ENCODE peak calls at places on chromosomes 3 and 15, in four cellular contexts. X is HTR-8/SVneo; L is stimulated activated CD8-positive, alpha-beta memory T cell treated with anti-CD3 and anti-CD28 coated beads, Interleukin-4, amount 100 ng/mL, for 4 hours; C is NCI-H1105 treated with DMSO at 0.1 percent for 48 hours. F is an unnamed sample.

GRCh38 chr3:171809513-171810277 is 588 bp downstream of the PLD1 start:
- DNase-seq in L (no peak), C (peak), X (peak), F (peak)

GRCh38 chr3:425094-425493 is 228.5 kb downstream of the CHL1 start:
- DNase-seq in X (no peak), L (no peak), C (no peak), F (no peak)

GRCh38 chr15:58532126-58532525 is 100.3 kb downstream of the LIPC start:
- DNase-seq in C (no peak), L (no peak), X (no peak), F (no peak)

GRCh38 chr3:41715376-41715775 is 246.5 kb downstream of the ULK4 start:
- DNase-seq in X (no peak), C (no peak), L (no peak), F (no peak)

GRCh38 chr3:99965077-99965476 is 147.4 kb downstream of the CMSS1 start:
- DNase-seq in X (no peak), L (no peak), C (no peak), F (peak)

GRCh38 chr3:194464692-194465091 is 22.1 kb downstream of the ATP13A3 start:
- DNase-seq in L (no peak), C (no peak), X (no peak), F (no peak)

GRCh38 chr3:98655666-98656065 is 62.3 kb upstream of the CPOX start:
- DNase-seq in C (no peak), L (no peak), X (no peak), F (peak)

GRCh38 chr3:149197669-149198068 is 24.0 kb downstream of the CP start:
- DNase-seq in C (no peak), L (no peak), X (no peak), F (peak)

GRCh38 chr15:61103026-61103425 is 126.1 kb downstream of the RORA start:
- DNase-seq in X (no peak), L (no peak), C (no peak), F (no peak)

GRCh38 chr3:55059027-55059629 is 131.3 kb upstream of the LRTM1 start:
- DNase-seq in C (no peak), L (no peak), X (peak), F (no peak)

GRCh38 chr15:95134306-95135100 is 903.1 kb downstream of the MCTP2 start:
- DNase-seq in C (no peak), X (no peak), L (no peak), F (no peak)

GRCh38 chr15:82228750-82229149 is 33.8 kb downstream of the EFL1 start:
- DNase-seq in C (no peak), X (no peak), L (no peak), F (no peak)

GRCh38 chr15:45702041-45702440 is 67.2 kb downstream of the SQOR start:
- DNase-seq in C (no peak), L (no peak), X (no peak), F (no peak)

GRCh38 chr3:132006605-132007204 is 28.1 kb downstream of the CPNE4 start:
- DNase-seq in L (no peak), C (no peak), X (no peak), F (peak)

GRCh38 chr15:98906712-98907083 is 100.9 kb downstream of the PGPEP1L start:
- DNase-seq in L (no peak), X (no peak), C (no peak), F (no peak)

GRCh38 chr3:52372822-52373504 is 56.8 kb downstream of the DNAH1 start:
- DNase-seq in L (no peak), C (no peak), X (no peak), F (no peak)

GRCh38 chr3:60096403-60096802 is 1046.6 kb upstream of the CFAP20DC start:
- DNase-seq in L (no peak), X (no peak), C (no peak), F (no peak)

GRCh38 chr3:187706966-187707365 is 4.6 kb upstream of the RTP2 start:
- DNase-seq in X (no peak), C (no peak), L (no peak), F (no peak)

GRCh38 chr3:159844801-159845261 is 143.8 kb upstream of the IL12A start:
- DNase-seq in X (no peak), C (no peak), L (no peak), F (no peak)

GRCh38 chr3:56086355-56086754 is 381.9 kb downstream of the ERC2 start:
- DNase-seq in C (no peak), L (no peak), X (no peak), F (no peak)

F was measured in dermis microvascular lymphatic vessel endothelial cell.